ENCODE peak calls at places on chromosome 6, in five cellular contexts. A is transverse colon, S is testis, G is thyroid gland, U is stomach. Q is an unnamed sample.
A peak's percentile ranks its signal among the peaks of the same experiment; 100 is the strongest.

GRCh38 chr6:134593442-134593841 is 275.5 kb upstream of the SGK1 start:
- DNase-seq in A (no peak), G (no peak), U (no peak), S (no peak), Q (no peak)

GRCh38 chr6:2275207-2275891 is 29.9 kb upstream of the GMDS start:
- DNase-seq in U (no peak), S (no peak), A (no peak), G (no peak), Q (no peak)

GRCh38 chr6:32190946-32191677 is 1.1 kb upstream of the PBX2 start:
- DNase-seq in A (no peak), S (no peak), G (no peak), U (no peak), Q (peak; percentile 38)

GRCh38 chr6:26659042-26659359 is 545 bp downstream of the ZNF322 start:
- DNase-seq in A (no peak), U (no peak), S (no peak), G (no peak), Q (no peak)

GRCh38 chr6:166341915-166342292 is 441 bp downstream of the SFT2D1 start:
- DNase-seq in S (peak; percentile 34), A (no peak), U (no peak), G (no peak), Q (no peak)

GRCh38 chr6:159977242-159978214 is 8.6 kb downstream of the IGF2R start:
- DNase-seq in G (peak; percentile 46), S (peak; percentile 79), A (no peak), U (no peak), Q (peak; percentile 59)

GRCh38 chr6:56574292-56574691 is 68.4 kb downstream of the DST start:
- DNase-seq in U (no peak), G (no peak), S (no peak), A (no peak), Q (no peak)

GRCh38 chr6:30955367-30956042 is 14.7 kb downstream of the MUCL3 start:
- DNase-seq in G (peak; percentile 57), U (peak; percentile 66), A (peak; percentile 68), S (peak; percentile 61), Q (peak; percentile 63)

GRCh38 chr6:11727995-11728961 is 50.3 kb downstream of the ADTRP start:
- DNase-seq in G (no peak), A (no peak), U (no peak), S (no peak), Q (no peak)

GRCh38 chr6:80460396-80460912 is 354.0 kb downstream of the BCKDHB start:
- DNase-seq in S (no peak), A (no peak), U (no peak), G (no peak), Q (no peak)

GRCh38 chr6:20098267-20098876 is 113.9 kb downstream of the MBOAT1 start:
- DNase-seq in G (peak; percentile 15), U (no peak), A (no peak), S (no peak), Q (no peak)

GRCh38 chr6:291697-292505 is at the start of gene DUSP22:
- DNase-seq in U (peak; percentile 92), G (peak; percentile 93), S (peak; percentile 86), A (peak; percentile 93), Q (peak; percentile 87)
- TF ChIP-seq POLR2A in U (no peak), G (peak; percentile 89), S (peak; percentile 67), A (peak; percentile 71), Q (peak; percentile 67)

GRCh38 chr6:162179196-162179951 is 548.2 kb downstream of the PRKN start:
- DNase-seq in U (no peak), S (no peak), A (no peak), G (no peak), Q (no peak)

GRCh38 chr6:162178666-162179065 is 548.9 kb downstream of the PRKN start:
- DNase-seq in G (no peak), S (no peak), U (no peak), A (no peak), Q (no peak)

GRCh38 chr6:162178266-162178665 is 549.3 kb downstream of the PRKN start:
- DNase-seq in U (no peak), S (no peak), G (no peak), A (no peak), Q (no peak)

GRCh38 chr6:162181741-162182401 is 545.7 kb downstream of the PRKN start:
- DNase-seq in A (no peak), U (no peak), G (no peak), S (no peak), Q (no peak)

GRCh38 chr6:162177733-162178132 is 549.8 kb downstream of the PRKN start:
- DNase-seq in U (no peak), G (peak; percentile 35), S (peak; percentile 62), A (no peak), Q (no peak)
- TF ChIP-seq CTCF in U (no peak), G (peak; percentile 52), S (no peak), A (no peak), Q (no peak)

DNA sequence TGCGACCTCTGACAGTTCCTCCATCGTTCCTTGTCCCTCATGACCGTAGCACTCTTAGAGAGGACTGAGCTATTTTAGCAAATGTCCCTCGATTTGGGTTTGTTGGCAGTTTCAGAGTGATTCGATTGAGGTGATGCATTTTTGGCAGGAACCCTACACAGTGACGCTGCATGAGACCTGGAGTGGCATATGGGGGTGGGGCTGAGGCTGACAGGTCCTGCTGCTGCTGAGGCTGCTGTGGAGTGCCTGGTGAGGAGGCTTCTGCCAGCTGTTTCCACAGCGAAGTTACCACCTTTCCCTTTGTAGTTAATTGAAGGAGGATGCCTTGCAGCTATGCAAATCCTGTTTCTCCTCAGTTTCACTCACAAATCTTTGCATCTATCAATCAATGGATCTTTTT is 19.8 kb downstream of the PXDC1 start:
- DNase-seq in G (peak; percentile 33), U (no peak), S (no peak), A (no peak), Q (no peak)
- H3K36me3 ChIP-seq in G (peaks cover 40% of the 10 kb centered on the region), U (peaks cover 33% of the 10 kb centered on the region), S (no peaks in the 10 kb centered on the region), A (peaks cover 6% of the 10 kb centered on the region), Q (no peaks in the 10 kb centered on the region)

DNA sequence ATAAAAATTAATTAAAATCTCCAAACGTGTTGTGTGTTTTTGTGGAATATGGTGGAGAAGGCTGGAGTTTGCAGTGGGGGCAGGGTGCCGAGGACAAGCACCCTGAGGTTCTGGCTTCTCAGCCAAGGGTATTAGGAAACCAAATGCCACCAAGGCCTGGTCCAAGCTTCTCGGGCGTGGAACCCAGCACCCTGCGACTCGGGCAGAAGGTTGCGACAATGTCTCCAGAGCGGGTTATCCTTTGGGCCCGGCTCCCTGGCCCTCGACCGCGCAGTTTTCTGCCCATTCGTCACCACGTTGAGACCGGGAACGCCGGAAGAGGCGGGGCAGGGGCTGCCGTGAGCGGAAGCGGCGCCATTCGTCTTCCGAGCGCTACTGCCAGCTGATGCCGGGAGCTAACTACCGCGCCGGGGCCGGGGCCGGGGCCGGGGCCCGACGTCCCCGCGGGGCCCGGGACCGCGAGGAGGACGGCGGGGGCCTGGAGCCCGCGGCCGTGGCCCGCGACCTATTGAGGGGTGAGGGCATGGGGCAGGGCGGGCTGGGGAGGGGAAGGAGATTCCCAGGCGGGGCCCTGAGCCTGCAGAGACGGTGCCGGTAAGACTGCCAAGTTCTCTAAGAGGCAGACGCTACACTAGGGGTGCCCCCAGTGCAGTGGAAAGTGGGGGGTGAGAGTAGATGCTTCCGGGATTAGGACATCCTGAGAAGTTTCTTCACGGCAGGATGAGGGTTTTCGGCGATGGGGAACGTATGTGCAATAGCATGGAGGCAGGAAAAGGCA is at the start of gene RRP36:
- DNase-seq in U (peak; percentile 81), G (peak; percentile 78), A (peak; percentile 81), S (peak; percentile 89), Q (peak; percentile 78)
- TF ChIP-seq POLR2A in U (no peak), G (peak; percentile 73), A (peak; percentile 40), S (no peak), Q (no peak)